ENCODE peak calls at places on chromosome 16, in six cellular contexts. R is foreskin fibroblast; X is C1 segment of cervical spinal cord; H is stimulated activated CD4-positive, alpha-beta T cell treated with anti-CD3 and anti-CD28 coated beads, Interleukin-12 subunit alpha, Interleukin-12 subunit beta, amount 100 ng/mL, for 4 hours; L is germinal center; U is GM12865. I is an unnamed sample.
A peak's percentile ranks its signal among the peaks of the same experiment; 100 is the strongest.

GRCh38 chr16:22739077-22739476 is 74.9 kb upstream of the HS3ST2 start:
- DNase-seq in R (no peak), X (no peak), L (peak; percentile 10), H (no peak), U (no peak), I (no peak)

GRCh38 chr16:65473699-65474098 is 351.8 kb upstream of the CDH11 start:
- DNase-seq in R (no peak), X (no peak), L (no peak), H (no peak), U (no peak), I (no peak)

GRCh38 chr16:52496051-52496876 is 50.7 kb downstream of the TOX3 start:
- DNase-seq in H (no peak), L (no peak), X (no peak), U (no peak), R (no peak), I (no peak)

GRCh38 chr16:9681556-9681955 is 500.7 kb downstream of the GRIN2A start:
- DNase-seq in U (no peak), X (no peak), H (no peak), R (no peak), L (no peak), I (no peak)

GRCh38 chr16:67256701-67257230 is 8.0 kb downstream of the SLC9A5 start:
- DNase-seq in R (no peak), L (no peak), X (no peak), H (no peak), U (no peak), I (no peak)

GRCh38 chr16:75593825-75594820 is 27.9 kb downstream of the GABARAPL2 start:
- DNase-seq in R (peak; percentile 72), L (no peak), H (no peak), U (no peak), X (no peak), I (peak; percentile 30)

GRCh38 chr16:4474192-4474961 is at the start of gene NMRAL1:
- DNase-seq in X (peak; percentile 32), H (peak; percentile 78), U (peak; percentile 94), L (peak; percentile 85), R (peak; percentile 85), I (peak; percentile 56)

GRCh38 chr16:4633910-4634635 is 9.4 kb downstream of the MGRN1 start:
- DNase-seq in R (no peak), U (no peak), X (no peak), L (no peak), H (no peak), I (no peak)

GRCh38 chr16:16120044-16120381 is 103.3 kb downstream of the ABCC6 start:
- DNase-seq in X (no peak), U (no peak), H (no peak), L (no peak), R (no peak), I (no peak)

GRCh38 chr16:90061437-90061836 is 15.7 kb downstream of the PRDM7 start:
- DNase-seq in R (no peak), U (no peak), L (no peak), X (no peak), H (no peak), I (no peak)

GRCh38 chr16:56950455-56950854 is 11.3 kb upstream of the CETP start:
- DNase-seq in R (no peak), L (no peak), H (no peak), X (no peak), U (no peak), I (no peak)

GRCh38 chr16:85055503-85056210 is 28.1 kb downstream of the KIAA0513 start:
- DNase-seq in L (peak; percentile 13), X (no peak), R (peak; percentile 18), U (peak; percentile 91), H (peak; percentile 47), I (peak; percentile 19)

GRCh38 chr16:27374794-27375499 is 27.0 kb upstream of the IL21R start:
- DNase-seq in L (peak; percentile 71), R (no peak), H (no peak), U (peak; percentile 91), X (no peak), I (peak; percentile 38)

GRCh38 chr16:4839942-4840341 is 7.1 kb downstream of the GLYR1 start:
- DNase-seq in R (no peak), X (no peak), H (no peak), L (no peak), U (no peak), I (no peak)

GRCh38 chr16:89036776-89037175 is 56.9 kb upstream of the ACSF3 start:
- DNase-seq in L (no peak), U (no peak), H (no peak), X (no peak), R (no peak), I (no peak)

GRCh38 chr16:80580109-80580832 is 39.5 kb downstream of the DYNLRB2 start:
- DNase-seq in L (peak; percentile 55), R (peak; percentile 34), U (peak; percentile 96), X (no peak), H (peak; percentile 34), I (no peak)

GRCh38 chr16:46757339-46758050 is 9.4 kb upstream of the MYLK3 start:
- DNase-seq in X (no peak), U (no peak), H (no peak), L (no peak), R (no peak), I (no peak)

GRCh38 chr16:80327740-80328139 is 213.1 kb upstream of the DYNLRB2 start:
- DNase-seq in X (no peak), U (no peak), R (no peak), L (no peak), H (no peak), I (no peak)

GRCh38 chr16:76194621-76195015 is 82.6 kb upstream of the CNTNAP4 start:
- DNase-seq in H (no peak), X (no peak), R (no peak), L (no peak), U (no peak), I (no peak)

GRCh38 chr16:80407265-80407987 is 133.4 kb upstream of the DYNLRB2 start:
- DNase-seq in U (no peak), R (no peak), L (no peak), H (no peak), X (no peak), I (no peak)

GRCh38 chr16:53043986-53044571 is 8.6 kb downstream of the CHD9NB start:
- DNase-seq in L (no peak), U (no peak), H (no peak), R (no peak), X (no peak), I (no peak)

GRCh38 chr16:86277236-86277635 is 233.1 kb upstream of the FOXF1 start:
- DNase-seq in U (no peak), L (no peak), R (no peak), H (no peak), X (no peak), I (no peak)

GRCh38 chr16:86243571-86244154 is 266.7 kb upstream of the FOXF1 start:
- DNase-seq in L (no peak), R (no peak), X (no peak), H (no peak), U (no peak), I (no peak)

GRCh38 chr16:23700093-23700492 is 12.9 kb downstream of the ERN2 start:
- DNase-seq in H (no peak), L (no peak), R (no peak), U (no peak), X (no peak), I (no peak)

GRCh38 chr16:85290626-85291301 is 178.5 kb upstream of the CIBAR2 start:
- DNase-seq in U (no peak), X (no peak), L (no peak), H (no peak), R (no peak), I (no peak)

GRCh38 chr16:11134722-11135121 is 121.3 kb downstream of the SOCS1 start:
- DNase-seq in R (no peak), H (no peak), L (no peak), X (no peak), U (no peak), I (no peak)

GRCh38 chr16:89325861-89326471 is 108.5 kb downstream of the ZNF778 start:
- DNase-seq in R (peak; percentile 85), H (no peak), L (no peak), U (peak; percentile 66), X (no peak), I (peak; percentile 68)

GRCh38 chr16:67426950-67427349 is 4.0 kb upstream of the HSD11B2 start:
- DNase-seq in L (no peak), U (no peak), R (no peak), H (no peak), X (no peak), I (no peak)

GRCh38 chr16:67386861-67387455 is 6.3 kb downstream of the TPPP3 start:
- DNase-seq in L (no peak), H (no peak), X (no peak), U (no peak), R (no peak), I (no peak)

GRCh38 chr16:82658796-82659195 is 32.0 kb downstream of the CDH13 start:
- DNase-seq in R (no peak), H (no peak), X (no peak), L (no peak), U (no peak), I (no peak)

GRCh38 chr16:22664132-22664531 is 149.8 kb upstream of the HS3ST2 start:
- DNase-seq in X (no peak), H (no peak), U (no peak), L (no peak), R (no peak), I (no peak)

GRCh38 chr16:67961551-67961957 is 6.9 kb downstream of the SLC12A4 start:
- DNase-seq in R (no peak), U (no peak), L (no peak), H (no peak), X (no peak), I (no peak)

GRCh38 chr16:430904-431303 is 5.5 kb downstream of the RAB11FIP3 start:
- DNase-seq in H (no peak), U (no peak), L (no peak), X (no peak), R (no peak), I (no peak)

GRCh38 chr16:50845296-50845695 is 103.4 kb downstream of the CYLD start:
- DNase-seq in L (no peak), U (no peak), R (no peak), H (no peak), X (no peak), I (no peak)